ENCODE peak calls at places on chromosome 19, in four cellular contexts. J, D, O and Z are unnamed samples.

GRCh38 chr19:1274081-1274851 is 1.1 kb upstream of the FAM174C start:
- DNase-seq in D (no peak), J (no peak), O (peak; percentile 80), Z (no peak)

GRCh38 chr19:37537391-37537947 is 30.7 kb downstream of the ZNF793 start:
- DNase-seq in J (no peak), O (no peak), D (no peak), Z (no peak)

GRCh38 chr19:28242317-28242927 is 970.5 kb downstream of the UQCRFS1 start:
- DNase-seq in O (peak; percentile 61), D (no peak), J (no peak), Z (peak; percentile 13)

GRCh38 chr19:32673573-32673972 is 1.4 kb downstream of the ANKRD27 start:
- DNase-seq in J (no peak), D (no peak), O (no peak), Z (no peak)

GRCh38 chr19:48498576-48498879 is 13.1 kb downstream of the LMTK3 start:
- DNase-seq in O (no peak), D (no peak), J (no peak), Z (no peak)

GRCh38 chr19:18718015-18718526 is 34.6 kb downstream of the CRTC1 start:
- DNase-seq in J (no peak), O (no peak), D (no peak), Z (no peak)

GRCh38 chr19:45753548-45753947 is 15.5 kb downstream of the SIX5 start:
- DNase-seq in D (no peak), J (no peak), O (peak; percentile 44), Z (no peak)

GRCh38 chr19:13234518-13234917 is 84.3 kb downstream of the IER2 start:
- DNase-seq in O (peak; percentile 88), D (peak; percentile 42), J (no peak), Z (peak; percentile 83)

GRCh38 chr19:48991823-48992570 is 1.1 kb downstream of the GYS1 start:
- DNase-seq in J (no peak), D (no peak), O (peak; percentile 73), Z (peak; percentile 60)

GRCh38 chr19:2186071-2186846 is 22.5 kb downstream of the DOT1L start:
- DNase-seq in J (no peak), D (no peak), O (no peak), Z (no peak)

GRCh38 chr19:49987159-49987698 is 26.3 kb upstream of the SIGLEC11 start:
- DNase-seq in J (peak; percentile 54), D (peak; percentile 87), O (peak; percentile 92), Z (peak; percentile 68)

GRCh38 chr19:30630289-30631034 is 258.3 kb downstream of the ZNF536 start:
- DNase-seq in O (no peak), J (no peak), D (no peak), Z (no peak)

GRCh38 chr19:55406091-55406868 is 1.3 kb downstream of the UBE2S start:
- DNase-seq in D (no peak), J (no peak), O (no peak), Z (no peak)

GRCh38 chr19:18875726-18876125 is 20.2 kb downstream of the CERS1 start:
- DNase-seq in J (no peak), O (no peak), D (no peak), Z (no peak)

GRCh38 chr19:18322318-18322758 is 538 bp downstream of the LSM4 start:
- DNase-seq in J (no peak), D (peak; percentile 74), O (peak; percentile 87), Z (no peak)

GRCh38 chr19:50933640-50934039 is 19.2 kb downstream of the KLK5 start:
- DNase-seq in D (no peak), O (peak; percentile 51), J (no peak), Z (no peak)

GRCh38 chr19:39341720-39342604 is at the start of gene SAMD4B:
- DNase-seq in J (peak; percentile 87), D (peak; percentile 92), O (peak; percentile 99), Z (peak; percentile 98)

GRCh38 chr19:29062486-29063435 is 150.2 kb downstream of the UQCRFS1 start:
- DNase-seq in O (no peak), D (no peak), J (no peak), Z (no peak)

GRCh38 chr19:36041831-36042230 is 9.2 kb upstream of the CLIP3 start:
- DNase-seq in J (no peak), O (no peak), D (peak; percentile 87), Z (no peak)

GRCh38 chr19:16385296-16385695 is 60.7 kb downstream of the KLF2 start:
- DNase-seq in D (no peak), O (no peak), J (no peak), Z (no peak)

GRCh38 chr19:7333198-7334118 is 15.3 kb upstream of the ARHGEF18 start:
- DNase-seq in O (no peak), D (no peak), J (peak; percentile 92), Z (no peak)

GRCh38 chr19:8342684-8343482 is at the start of gene KANK3:
- DNase-seq in D (peak; percentile 90), O (peak; percentile 98), J (peak; percentile 55), Z (peak; percentile 98)
- TF ChIP-seq FOXK2 in D (no peak), O (no peak), J (no peak), Z (no peak)

GRCh38 chr19:34173145-34173956 is 1.0 kb downstream of the LSM14A start:
- DNase-seq in O (peak; percentile 46), J (no peak), D (peak; percentile 82), Z (no peak)
- TF ChIP-seq FOXK2 in O (no peak), J (no peak), D (no peak), Z (no peak)

GRCh38 chr19:3383121-3383722 is 16.8 kb downstream of the NFIC start:
- DNase-seq in O (no peak), D (no peak), J (no peak), Z (no peak)
- TF ChIP-seq FOXK2 in O (no peak), D (no peak), J (no peak), Z (no peak)

DNA sequence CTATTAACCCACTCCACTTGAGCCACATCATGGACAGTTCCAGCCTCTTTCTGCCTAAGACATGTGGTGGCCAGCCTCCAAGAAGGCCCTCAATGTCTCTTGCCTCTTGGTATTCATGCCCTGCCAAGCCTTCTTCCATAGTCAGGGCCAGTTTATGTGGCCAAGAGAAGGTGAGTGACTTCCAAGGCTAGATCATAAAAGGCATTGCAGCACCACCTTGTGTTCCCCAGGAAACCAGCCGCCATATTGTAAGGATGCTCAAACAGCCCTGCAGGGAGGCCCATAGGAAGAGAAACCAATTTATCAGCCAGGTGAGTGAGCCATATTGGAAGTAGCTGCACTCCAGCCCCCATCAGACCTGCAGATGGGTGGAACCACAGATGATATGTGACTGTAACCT is 12.3 kb upstream of the DNMT1 start:
- DNase-seq in J (no peak), O (no peak), D (no peak), Z (no peak)
- TF ChIP-seq FOXK2 in J (no peak), O (no peak), D (no peak), Z (no peak)

GRCh38 chr19:58355891-58356235 is 2.6 kb upstream of the A1BG start:
- DNase-seq in J (no peak), O (no peak), D (no peak), Z (no peak)

GRCh38 chr19:58356236-58356970 is 3.1 kb upstream of the A1BG start:
- DNase-seq in D (no peak), O (no peak), J (no peak), Z (no peak)

GRCh38 chr19:58353717-58354477 is 605 bp upstream of the A1BG start:
- DNase-seq in D (no peak), J (no peak), O (no peak), Z (no peak)

GRCh38 chr19:58354478-58355030 is 1.3 kb upstream of the A1BG start:
- DNase-seq in J (no peak), D (no peak), O (no peak), Z (no peak)

GRCh38 chr19:58355215-58355796 is 2.0 kb upstream of the A1BG start:
- DNase-seq in D (no peak), O (no peak), J (no peak), Z (no peak)
- TF ChIP-seq FOXK2 in D (no peak), O (no peak), J (no peak), Z (no peak)